ENCODE peak calls at places on chromosomes 16 and 17, in four cellular contexts. F is retina, C is fibroblast of the conjunctiva, K is GM04503. M is an unnamed sample.
A peak's percentile ranks its signal among the peaks of the same experiment; 100 is the strongest.

GRCh38 chr16:81489547-81490267 is 45.1 kb downstream of the CMIP start:
- DNase-seq in F (no peak), C (no peak), K (no peak), M (no peak)

GRCh38 chr17:17884281-17885028 is 47.7 kb upstream of the SREBF1 start:
- DNase-seq in F (peak; percentile 57), C (no peak), K (no peak), M (no peak)

GRCh38 chr16:12611916-12612597 is 191.6 kb downstream of the CPPED1 start:
- DNase-seq in F (no peak), C (no peak), K (no peak), M (no peak)

GRCh38 chr16:1437606-1438005 is 6.7 kb downstream of the PERCC1 start:
- DNase-seq in F (peak; percentile 52), C (no peak), K (no peak), M (no peak)

GRCh38 chr16:8522757-8523156 is 67.6 kb downstream of the TMEM114 start:
- DNase-seq in F (no peak), C (no peak), K (no peak), M (no peak)

GRCh38 chr16:3020604-3021448 is 658 bp downstream of the TNFRSF12A start:
- DNase-seq in F (no peak), C (peak; percentile 80), K (peak; percentile 48), M (peak; percentile 83)

GRCh38 chr16:78633551-78633950 is 534.1 kb downstream of the WWOX start:
- DNase-seq in F (no peak), C (no peak), K (no peak), M (no peak)

GRCh38 chr17:47663997-47664941 is 14.6 kb downstream of the KPNB1 start:
- DNase-seq in F (peak; percentile 78), C (peak; percentile 47), K (no peak), M (peak; percentile 86)

GRCh38 chr16:49663081-49664057 is 192.5 kb downstream of the ZNF423 start:
- DNase-seq in F (no peak), C (no peak), K (no peak), M (peak; percentile 47)

GRCh38 chr17:43832168-43832975 is 574 bp downstream of the MPP3 start:
- DNase-seq in F (peak; percentile 63), C (peak; percentile 12), K (peak; percentile 11), M (peak; percentile 80)

GRCh38 chr17:13337864-13338371 is 263.8 kb downstream of the HS3ST3A1 start:
- DNase-seq in F (peak; percentile 83), C (peak; percentile 65), K (peak; percentile 20), M (peak; percentile 86)

GRCh38 chr17:68011199-68011665 is 15.0 kb upstream of the C17orf58 start:
- DNase-seq in F (peak; percentile 56), C (no peak), K (no peak), M (peak; percentile 37)

GRCh38 chr17:11644265-11645212 is 46.3 kb downstream of the DNAH9 start:
- DNase-seq in F (peak; percentile 76), C (peak; percentile 49), K (no peak), M (peak; percentile 88)

GRCh38 chr17:43753488-43754129 is 5.0 kb downstream of the SOST start:
- DNase-seq in F (no peak), C (no peak), K (no peak), M (no peak)

GRCh38 chr17:55161935-55162555 is 102.7 kb upstream of the HLF start:
- DNase-seq in F (no peak), C (peak; percentile 52), K (peak; percentile 69), M (no peak)

GRCh38 chr17:80262291-80262690 is 1.6 kb downstream of the RNF213 start:
- DNase-seq in F (no peak), C (no peak), K (no peak), M (no peak)

GRCh38 chr17:34499576-34499975 is 79.8 kb upstream of the TMEM132E start:
- DNase-seq in F (no peak), C (no peak), K (no peak), M (peak; percentile 86)

M was measured in left kidney.